ENCODE peak calls at places on chromosomes 4 and X, in five cellular contexts. N is K562, L is A549, G is HepG2, R is GM12878. C is an unnamed sample. For H3K4me1, the result is how much of the 10 kb centered on the place peaks cover.

GRCh38 chrX:111823068-111823467 is 52.9 kb upstream of the TRPC5OS start:
- DNase-seq in N (peak), L (peak), G (no peak), R (no peak), C (peak)

GRCh38 chr4:100106982-100107381 is 83.3 kb downstream of the DDIT4L start:
- DNase-seq in N (no peak), L (no peak), G (no peak), R (peak), C (no peak)

GRCh38 chrX:38232287-38232686 is 11.6 kb upstream of the SRPX start:
- DNase-seq in N (no peak), L (no peak), G (no peak), R (no peak), C (no peak)

GRCh38 chr4:121484633-121485032 is 103.8 kb upstream of the QRFPR start:
- DNase-seq in N (peak), L (peak), G (peak), R (no peak), C (peak)

GRCh38 chrX:24925430-24925829 is 90.3 kb downstream of the ARX start:
- DNase-seq in N (no peak), L (no peak), G (no peak), R (no peak), C (no peak)

GRCh38 chr4:78517050-78517652 is 34.4 kb upstream of the ANXA3 start:
- DNase-seq in N (peak), L (peak), G (peak), R (no peak), C (peak)

GRCh38 chrX:17608898-17609297 is 128.4 kb upstream of the SCML1 start:
- DNase-seq in N (no peak), L (no peak), G (no peak), R (no peak), C (no peak)

GRCh38 chr4:1749370-1749769 is 28.0 kb downstream of the TACC3 start:
- DNase-seq in N (peak), L (no peak), G (no peak), R (no peak), C (no peak)

GRCh38 chr4:56356650-56357049 is 30.6 kb downstream of the AASDH start:
- DNase-seq in N (no peak), L (no peak), G (no peak), R (no peak), C (no peak)

GRCh38 chrX:40474205-40474626 is 106.6 kb upstream of the ATP6AP2 start:
- DNase-seq in N (no peak), L (peak), G (peak), R (no peak), C (peak)

GRCh38 chrX:131217878-131218486 is 71.1 kb downstream of the IGSF1 start:
- DNase-seq in N (no peak), L (no peak), G (peak), R (no peak), C (no peak)

GRCh38 chrX:22541926-22542325 is 269.2 kb downstream of the CBLL2 start:
- DNase-seq in N (no peak), L (no peak), G (no peak), R (no peak), C (no peak)

GRCh38 chr4:187608001-187608421 is 387.6 kb upstream of the ZFP42 start:
- DNase-seq in N (no peak), L (no peak), G (no peak), R (no peak), C (no peak)

GRCh38 chr4:59968796-59969195 is 1231.3 kb upstream of the ADGRL3 start:
- DNase-seq in N (no peak), L (no peak), G (no peak), R (no peak), C (no peak)

GRCh38 chrX:11010476-11010875 is 100.7 kb upstream of the HCCS start:
- DNase-seq in N (no peak), L (no peak), G (no peak), R (no peak), C (no peak)

GRCh38 chr4:1608196-1608820 is 75.8 kb downstream of the FAM53A start:
- DNase-seq in N (no peak), L (no peak), G (no peak), R (no peak), C (no peak)

GRCh38 chrX:47245156-47245555 is 12.3 kb downstream of the USP11 start:
- DNase-seq in N (no peak), L (no peak), G (no peak), R (no peak), C (no peak)

GRCh38 chr4:8278009-8278395 is 8.4 kb downstream of the HTRA3 start:
- DNase-seq in N (no peak), L (no peak), G (no peak), R (no peak), C (no peak)

GRCh38 chr4:101019941-101020401 is 327.4 kb downstream of the PPP3CA start:
- DNase-seq in N (no peak), L (no peak), G (peak), R (peak), C (peak)

GRCh38 chrX:15128838-15129237 is 141.0 kb downstream of the ASB9 start:
- DNase-seq in N (no peak), L (no peak), G (no peak), R (no peak), C (no peak)

GRCh38 chrX:13327666-13328065 is 7.8 kb upstream of the ATXN3L start:
- DNase-seq in N (no peak), L (no peak), G (no peak), R (no peak), C (no peak)

GRCh38 chrX:82412851-82413250 is 1095.2 kb upstream of the POU3F4 start:
- DNase-seq in N (no peak), L (no peak), G (no peak), R (no peak), C (no peak)

GRCh38 chrX:21932277-21932996 is 8.1 kb upstream of the SMS start:
- DNase-seq in N (no peak), L (no peak), G (peak), R (no peak), C (no peak)

GRCh38 chr4:1721666-1722550 is 587 bp downstream of the TACC3 start:
- DNase-seq in N (peak), L (no peak), G (no peak), R (no peak), C (peak)

GRCh38 chr4:150318527-150318926 is 240.3 kb downstream of the DCLK2 start:
- DNase-seq in N (no peak), L (no peak), G (no peak), R (no peak), C (no peak)

GRCh38 chr4:54695359-54696149 is 37.8 kb downstream of the KIT start:
- DNase-seq in N (no peak), L (no peak), G (no peak), R (no peak), C (no peak)

GRCh38 chrX:10109695-10110094 is 47.1 kb upstream of the CLCN4 start:
- DNase-seq in N (no peak), L (no peak), G (no peak), R (no peak), C (no peak)

GRCh38 chrX:150587585-150588503 is 19.4 kb downstream of the MTM1 start:
- DNase-seq in N (peak), L (peak), G (no peak), R (no peak), C (no peak)

GRCh38 chr4:121943941-121944340 is 7.9 kb downstream of the TRPC3 start:
- DNase-seq in N (peak), L (no peak), G (peak), R (no peak), C (peak)

GRCh38 chrX:69615779-69616519 is at the start of gene EDA:
- DNase-seq in N (peak), L (peak), G (peak), R (no peak), C (peak)

GRCh38 chrX:47501226-47502071 is 18.4 kb upstream of the ZNF41 start:
- DNase-seq in N (no peak), L (no peak), G (no peak), R (no peak), C (peak)

GRCh38 chr4:83931659-83932058 is 395.8 kb downstream of the GPAT3 start:
- DNase-seq in N (no peak), L (no peak), G (no peak), R (no peak), C (no peak)

GRCh38 chr4:83932996-83933395 is 397.1 kb downstream of the GPAT3 start:
- DNase-seq in N (no peak), L (no peak), G (no peak), R (no peak), C (no peak)

DNA sequence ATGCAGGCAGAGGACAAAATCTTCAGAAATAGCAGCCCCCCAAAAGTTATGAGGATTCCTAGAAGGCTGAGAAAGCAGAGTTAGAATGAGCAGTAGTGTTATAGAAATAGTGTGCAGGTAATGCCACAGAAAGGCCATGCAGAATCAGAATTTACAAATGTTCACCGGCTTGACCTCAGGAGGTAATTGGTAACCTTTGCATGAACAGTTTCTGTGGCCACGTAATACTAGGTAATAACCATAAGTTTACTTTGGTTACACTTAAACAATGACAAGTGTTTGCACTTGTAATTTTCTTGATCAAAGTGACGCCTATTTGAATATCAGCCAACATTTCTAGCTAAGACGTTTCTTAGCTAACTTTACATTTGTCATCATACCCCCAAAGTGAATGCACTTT is 393.6 kb downstream of the GPAT3 start:
- DNase-seq in N (no peak), L (no peak), G (no peak), R (no peak), C (no peak)
- H3K4me1 ChIP-seq in N (under half), L (under half), G (under half), R (under half), C (under half)

GRCh38 chr4:176320976-176321361 is 1.2 kb downstream of the SPCS3 start:
- DNase-seq in N (no peak), L (no peak), G (no peak), R (no peak), C (no peak)
- TF ChIP-seq JUNB in N (no peak), L (no peak), G (no peak), R (no peak), C (no peak)

GRCh38 chrX:64229145-64229544 is 1.3 kb downstream of the ASB12 start:
- DNase-seq in N (no peak), L (no peak), G (no peak), R (no peak), C (no peak)

GRCh38 chrX:64230123-64230970 is at the start of gene ASB12:
- DNase-seq in N (peak), L (no peak), G (no peak), R (no peak), C (peak)
- TF ChIP-seq CTCF in N (no peak), L (no peak), G (no peak), R (no peak), C (peak)

GRCh38 chr4:113634081-113634969 is 127.2 kb downstream of the CAMK2D start:
- DNase-seq in N (no peak), L (no peak), G (no peak), R (no peak), C (no peak)
- H3K4me1 ChIP-seq in N (under half), L (half or more), G (half or more), R (under half), C (under half)

GRCh38 chr4:15964159-15964558 is 1.2 kb upstream of the FGFBP2 start:
- DNase-seq in N (no peak), L (no peak), G (no peak), R (no peak), C (peak)
- TF ChIP-seq JUNB in N (no peak), L (no peak), G (no peak), R (no peak), C (no peak)

GRCh38 chrX:32489125-32489524 is 722.2 kb downstream of the DMD start:
- DNase-seq in N (no peak), L (no peak), G (no peak), R (no peak), C (no peak)

GRCh38 chrX:32480019-32480418 is 731.3 kb downstream of the DMD start:
- DNase-seq in N (no peak), L (no peak), G (no peak), R (no peak), C (no peak)

GRCh38 chrX:32483534-32484136 is 727.7 kb downstream of the DMD start:
- DNase-seq in N (no peak), L (no peak), G (no peak), R (no peak), C (peak)
- TF ChIP-seq CTCF in N (no peak), L (no peak), G (no peak), R (peak), C (peak)

GRCh38 chr4:6772223-6772928 is 10.2 kb upstream of the KIAA0232 start:
- DNase-seq in N (no peak), L (no peak), G (no peak), R (no peak), C (no peak)
- H3K4me1 ChIP-seq in N (under half), L (under half), G (half or more), R (under half), C (under half)

DNA sequence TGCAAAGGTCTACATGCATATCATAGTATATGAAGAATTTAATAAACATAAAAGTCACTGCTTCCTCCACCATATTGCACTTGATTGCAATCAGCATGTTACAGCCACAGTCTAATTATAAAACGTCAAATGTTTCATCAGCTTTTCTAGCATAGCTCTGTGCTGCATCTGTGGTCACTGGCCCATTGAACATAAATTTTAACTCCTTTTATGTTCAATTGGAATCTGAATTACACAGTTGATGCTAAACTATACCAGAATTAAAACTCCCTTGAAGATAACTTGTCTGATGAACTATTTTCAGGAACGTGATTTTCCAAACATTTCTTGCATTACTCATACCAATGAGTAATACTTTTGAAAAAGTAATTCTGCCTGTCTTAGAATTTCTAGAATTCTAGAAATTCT is 329.1 kb downstream of the GALNTL6 start:
- DNase-seq in N (no peak), L (no peak), G (no peak), R (no peak), C (no peak)
- TF ChIP-seq JUNB in N (no peak), L (no peak), G (no peak), R (no peak), C (no peak)

C was measured in GM23338.